ENCODE peak calls at places on chromosomes 4 and X, in nine cellular contexts. Y, X, W, S, U, L, F, V and Q are unnamed samples.
A peak's percentile ranks its signal among the peaks of the same experiment; 100 is the strongest.

GRCh38 chr4:104424368-104424921 is 70.2 kb downstream of the CXXC4 start:
- DNase-seq in Y (no peak), X (no peak), W (no peak), S (no peak), U (no peak), L (no peak), F (no peak), V (no peak), Q (no peak)

GRCh38 chr4:152663203-152664066 is 16.4 kb downstream of the TMEM154 start:
- DNase-seq in Y (no peak), X (no peak), W (no peak), S (no peak), U (no peak), L (no peak), F (no peak), V (no peak), Q (no peak)

GRCh38 chrX:120145295-120145925 is 13.0 kb upstream of the RHOXF2 start:
- DNase-seq in Y (no peak), X (no peak), W (no peak), S (no peak), U (no peak), L (no peak), F (no peak), V (no peak), Q (no peak)

GRCh38 chr4:41281038-41281634 is 24.4 kb downstream of the UCHL1 start:
- DNase-seq in Y (no peak), X (no peak), W (peak; percentile 46), S (no peak), U (peak; percentile 25), L (peak; percentile 83), F (no peak), V (no peak), Q (peak; percentile 30)

GRCh38 chr4:149897784-149898183 is 82.1 kb upstream of the IQCM start:
- DNase-seq in Y (no peak), X (no peak), W (no peak), S (no peak), U (no peak), L (peak; percentile 12), F (no peak), V (no peak), Q (no peak)

GRCh38 chr4:46329118-46329976 is 60.6 kb downstream of the GABRA2 start:
- DNase-seq in Y (no peak), X (no peak), W (no peak), S (no peak), U (no peak), L (peak; percentile 67), F (peak; percentile 7), V (no peak), Q (no peak)

GRCh38 chr4:7427326-7428260 is 7.1 kb downstream of the PSAPL1 start:
- DNase-seq in Y (peak; percentile 22), X (peak; percentile 21), W (no peak), S (peak; percentile 73), U (peak; percentile 3), L (no peak), F (no peak), V (peak; percentile 3), Q (peak; percentile 11)

GRCh38 chrX:134191276-134191675 is 45.7 kb upstream of the CCDC160 start:
- DNase-seq in Y (no peak), X (no peak), W (no peak), S (no peak), U (no peak), L (no peak), F (no peak), V (no peak), Q (no peak)

DNA sequence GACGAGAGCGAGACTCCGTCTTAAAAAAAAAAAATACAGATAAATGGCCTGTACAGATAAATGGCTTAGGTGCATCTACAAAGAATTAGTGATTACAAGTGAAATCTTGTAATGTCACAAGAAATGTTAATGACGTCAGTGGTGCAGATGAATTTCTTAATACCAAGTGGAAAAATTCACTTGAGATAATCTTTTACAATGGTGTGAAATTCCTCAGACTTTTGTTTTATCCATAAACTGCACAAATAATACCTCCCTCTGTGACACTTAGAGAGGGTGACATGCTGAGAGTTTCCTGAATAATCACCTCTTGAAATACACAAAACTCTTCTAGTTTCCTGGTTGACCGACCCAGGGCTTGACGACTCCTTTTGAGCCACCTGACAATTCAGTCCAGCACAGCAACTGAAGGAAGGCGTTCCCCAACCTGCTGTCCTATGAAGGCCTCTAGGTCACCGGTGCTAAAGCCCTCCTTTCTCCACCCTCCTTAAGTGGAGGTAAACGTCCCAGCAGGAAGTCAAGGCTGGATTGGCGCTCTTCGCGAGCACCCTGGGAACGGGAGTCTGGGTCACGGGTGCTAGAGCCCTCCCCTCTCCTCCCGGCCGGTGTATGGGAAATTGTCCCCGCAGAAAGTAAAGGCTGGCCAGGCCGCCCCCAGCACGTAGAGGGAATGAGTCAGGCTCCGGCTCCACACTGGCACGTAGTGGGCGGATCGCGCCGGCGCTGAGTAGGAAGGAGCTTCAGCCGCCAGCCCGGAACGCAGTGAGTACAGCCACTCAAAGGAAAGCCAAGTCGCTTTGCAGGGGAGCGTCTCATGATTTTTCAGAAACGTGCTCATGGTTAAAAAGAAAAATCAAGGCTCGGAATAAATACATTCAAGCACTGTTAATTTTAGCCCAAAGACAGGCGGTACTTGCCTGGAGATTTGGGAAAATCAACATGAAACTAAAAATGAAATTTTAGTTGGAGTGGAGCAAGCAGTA is at the start of gene TMEM144:
- DNase-seq in Y (peak; percentile 95), X (peak; percentile 89), W (peak; percentile 72), S (peak; percentile 98), U (peak; percentile 94), L (peak; percentile 95), F (peak; percentile 52), V (peak; percentile 91), Q (peak; percentile 96)
- H3K4me3 ChIP-seq in Y (peak within 1 kb of the TSS; percentile 32), X (peak within 1 kb of the TSS; percentile 35), W (peak within 1 kb of the TSS; percentile 32), S (peak within 1 kb of the TSS; percentile 24), U (peak within 1 kb of the TSS; percentile 53), L (peak within 1 kb of the TSS; percentile 46), F (peak within 1 kb of the TSS; percentile 58), V (peak within 1 kb of the TSS; percentile 62), Q (peak within 1 kb of the TSS; percentile 51)

DNA sequence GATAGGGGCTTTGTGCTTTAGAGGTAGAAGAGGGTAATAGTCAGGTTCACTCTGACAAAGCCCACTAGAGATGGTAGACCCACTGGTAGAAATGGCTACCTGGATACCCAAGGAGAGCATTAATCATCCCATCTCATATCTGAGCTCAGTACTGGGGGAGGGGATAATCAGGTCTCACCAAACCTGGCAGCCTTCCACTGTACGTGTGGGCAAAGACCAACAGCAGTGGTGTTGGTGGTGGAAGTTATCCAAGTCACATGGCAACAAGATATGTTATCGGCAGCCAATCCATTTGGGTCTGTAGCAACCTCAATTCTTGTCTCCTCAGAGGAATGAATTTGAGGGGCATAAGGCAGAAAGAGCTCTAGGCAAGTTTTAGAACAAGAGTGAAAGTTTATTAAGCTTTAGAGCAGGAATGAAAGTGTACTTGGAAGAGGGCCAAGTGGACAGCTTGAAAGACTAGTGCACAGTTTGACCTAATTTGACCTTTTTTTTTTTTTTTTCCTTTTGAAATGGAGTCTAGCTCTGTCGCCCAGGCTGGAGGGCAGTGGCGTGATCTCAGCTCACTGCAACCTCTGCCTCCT is 67.0 kb upstream of the CXCL13 start:
- DNase-seq in Y (peak; percentile 34), X (peak; percentile 86), W (no peak), S (no peak), U (no peak), L (no peak), F (no peak), V (no peak), Q (no peak)
- H3K4me3 ChIP-seq in Y (no peak overlapping the region), X (no peak overlapping the region), W (no peak overlapping the region), S (no peak overlapping the region), U (no peak overlapping the region), L (no peak overlapping the region), F (no peak overlapping the region), V (no peak overlapping the region), Q (no peak overlapping the region)

DNA sequence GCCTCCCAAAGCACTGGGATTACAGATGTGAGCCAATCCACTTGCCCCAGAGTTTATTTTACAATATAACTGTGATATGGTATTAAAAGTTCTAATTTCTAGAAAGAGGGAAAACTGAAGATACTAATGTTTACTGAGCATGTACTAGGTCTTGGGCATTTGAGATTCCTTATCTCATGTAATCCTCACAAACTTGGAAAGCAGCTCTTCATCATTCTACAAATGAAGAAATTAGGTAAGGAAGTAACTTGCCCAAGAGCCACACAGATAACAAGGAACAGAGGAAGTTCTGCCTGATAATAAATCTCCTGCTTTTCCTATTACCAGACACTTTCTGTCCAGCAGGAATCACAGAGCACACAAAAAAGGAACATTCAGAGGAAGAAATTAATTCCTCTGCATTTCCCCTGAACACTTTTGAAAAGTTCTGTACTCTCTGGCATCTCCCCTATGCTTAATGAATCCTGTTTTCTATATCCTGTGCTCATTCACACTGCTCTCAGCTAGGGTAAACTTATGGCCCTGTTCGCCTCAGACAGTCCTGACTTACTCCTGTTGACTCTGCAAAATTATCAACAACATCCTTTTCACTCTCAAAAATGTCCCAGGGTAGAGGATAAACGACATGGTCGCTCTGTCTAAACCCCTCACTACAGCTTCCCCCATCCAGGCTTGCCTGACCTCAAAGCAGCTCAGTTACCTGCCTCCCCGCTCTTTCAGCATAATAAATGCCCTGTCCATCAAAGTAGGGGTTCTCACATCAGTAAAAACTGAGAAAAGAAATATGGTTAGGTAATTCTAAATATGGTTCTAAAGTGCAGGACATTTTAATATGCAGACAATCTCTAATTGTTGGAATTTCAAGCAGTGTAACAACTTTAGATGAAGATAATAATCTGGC is 13.7 kb downstream of the SH3RF1 start:
- DNase-seq in Y (no peak), X (no peak), W (no peak), S (no peak), U (no peak), L (no peak), F (no peak), V (no peak), Q (no peak)
- H3K4me3 ChIP-seq in Y (no peak overlapping the region), X (no peak overlapping the region), W (no peak overlapping the region), S (no peak overlapping the region), U (no peak overlapping the region), L (no peak overlapping the region), F (no peak overlapping the region), V (no peak overlapping the region), Q (no peak overlapping the region)

GRCh38 chr4:81839347-81840042 is 367.8 kb upstream of the RASGEF1B start:
- DNase-seq in Y (no peak), X (no peak), W (no peak), S (no peak), U (no peak), L (no peak), F (no peak), V (no peak), Q (no peak)
- H3K4me3 ChIP-seq in Y (no peak overlapping the region), X (no peak overlapping the region), W (no peak overlapping the region), S (no peak overlapping the region), U (no peak overlapping the region), L (no peak overlapping the region), F (no peak overlapping the region), V (no peak overlapping the region), Q (no peak overlapping the region)

GRCh38 chr4:52751349-52751911 is at the start of gene ERVMER34-1:
- DNase-seq in Y (peak; percentile 76), X (peak; percentile 83), W (no peak), S (no peak), U (peak; percentile 62), L (peak; percentile 83), F (no peak), V (peak; percentile 72), Q (peak; percentile 32)

GRCh38 chr4:52748432-52748831 is 2.8 kb downstream of the ERVMER34-1 start:
- DNase-seq in Y (no peak), X (no peak), W (no peak), S (no peak), U (no peak), L (no peak), F (no peak), V (no peak), Q (no peak)

GRCh38 chr4:52750213-52750612 is 1.0 kb downstream of the ERVMER34-1 start:
- DNase-seq in Y (no peak), X (no peak), W (no peak), S (no peak), U (no peak), L (no peak), F (no peak), V (no peak), Q (no peak)

GRCh38 chr4:52752921-52753320 is 1.7 kb upstream of the ERVMER34-1 start:
- DNase-seq in Y (no peak), X (no peak), W (no peak), S (no peak), U (no peak), L (no peak), F (no peak), V (no peak), Q (no peak)

GRCh38 chr4:52750819-52751348 is 341 bp downstream of the ERVMER34-1 start:
- DNase-seq in Y (no peak), X (no peak), W (no peak), S (peak; percentile 85), U (no peak), L (no peak), F (no peak), V (no peak), Q (no peak)
- H3K4me3 ChIP-seq in Y (peak overlapping the region; percentile 48), X (peak overlapping the region; percentile 59), W (no peak overlapping the region), S (peak overlapping the region; percentile 37), U (peak overlapping the region; percentile 64), L (peak overlapping the region; percentile 26), F (peak overlapping the region; percentile 59), V (peak overlapping the region; percentile 73), Q (peak overlapping the region; percentile 67)